ENCODE peak calls at places on chromosomes 7 and 10, in seven cellular contexts. M is suprapubic skin; T is left lung; K is uterus; P is astrocyte; O is CD8-positive, alpha-beta T cell; A is hepatocyte. Z is an unnamed sample.

GRCh38 chr10:29559996-29560395 is 74.8 kb downstream of the SVIL start:
- DNase-seq in M (no peak), T (no peak), K (no peak), P (no peak), O (no peak), A (no peak), Z (no peak)

GRCh38 chr7:75992083-75992755 is 2.2 kb downstream of the TMEM120A start:
- DNase-seq in M (peak), T (no peak), K (no peak), P (no peak), O (no peak), A (no peak), Z (peak)

GRCh38 chr7:139403601-139404000 is 43.9 kb downstream of the LUC7L2 start:
- DNase-seq in M (no peak), T (no peak), K (no peak), P (no peak), O (no peak), A (no peak), Z (no peak)

GRCh38 chr7:69052447-69052846 is 545.8 kb upstream of the AUTS2 start:
- DNase-seq in M (no peak), T (no peak), K (no peak), P (no peak), O (no peak), A (no peak), Z (no peak)

GRCh38 chr10:72691470-72692056 is 380 bp upstream of the MCU start:
- DNase-seq in M (no peak), T (no peak), K (no peak), P (peak), O (no peak), A (no peak), Z (no peak)

GRCh38 chr7:113891828-113892227 is 27.0 kb downstream of the PPP1R3A start:
- DNase-seq in M (no peak), T (no peak), K (no peak), P (peak), O (no peak), A (no peak), Z (no peak)

GRCh38 chr10:80900661-80901060 is 363.0 kb downstream of the SH2D4B start:
- DNase-seq in M (no peak), T (no peak), K (no peak), P (no peak), O (no peak), A (no peak), Z (no peak)

GRCh38 chr10:123100030-123100762 is 35.6 kb upstream of the HMX3 start:
- DNase-seq in M (no peak), T (no peak), K (no peak), P (no peak), O (no peak), A (no peak), Z (no peak)

GRCh38 chr10:76779163-76779820 is 858.3 kb downstream of the KCNMA1 start:
- DNase-seq in M (no peak), T (no peak), K (no peak), P (peak), O (no peak), A (peak), Z (no peak)

GRCh38 chr7:134709197-134709596 is 62.5 kb downstream of the BPGM start:
- DNase-seq in M (no peak), T (no peak), K (no peak), P (no peak), O (no peak), A (no peak), Z (no peak)

GRCh38 chr10:108203905-108204527 is 1039.5 kb upstream of the SORCS1 start:
- DNase-seq in M (no peak), T (no peak), K (no peak), P (no peak), O (no peak), A (no peak), Z (no peak)

GRCh38 chr10:87750817-87751216 is 67.2 kb downstream of the ATAD1 start:
- DNase-seq in M (no peak), T (no peak), K (no peak), P (no peak), O (no peak), A (no peak), Z (no peak)
- TF ChIP-seq CTCF in M (no peak), T (no peak), K (no peak), P (no peak), O (no peak), A (no peak), Z (no peak)

GRCh38 chr7:28861825-28862224 is 96.3 kb downstream of the TRIL start:
- DNase-seq in M (no peak), T (no peak), K (no peak), P (no peak), O (no peak), A (no peak), Z (no peak)
- H3K27ac ChIP-seq in M (no peak), T (no peak), K (no peak), P (no peak), O (no peak), A (no peak), Z (no peak)

GRCh38 chr10:34109952-34110702 is 705.0 kb downstream of the PARD3 start:
- DNase-seq in M (no peak), T (no peak), K (no peak), P (peak), O (no peak), A (no peak), Z (no peak)
- TF ChIP-seq CTCF in M (no peak), T (no peak), K (no peak), P (no peak), O (no peak), A (no peak), Z (no peak)

GRCh38 chr7:137956591-137956990 is 45.3 kb downstream of the CREB3L2 start:
- DNase-seq in M (no peak), T (no peak), K (no peak), P (no peak), O (no peak), A (no peak), Z (no peak)
- H3K27ac ChIP-seq in M (no peak), T (peak), K (peak), P (no peak), O (no peak), A (peak), Z (no peak)

GRCh38 chr10:100878291-100878910 is 34.4 kb upstream of the SLF2 start:
- DNase-seq in M (no peak), T (no peak), K (peak), P (peak), O (no peak), A (peak), Z (peak)
- TF ChIP-seq CTCF in M (peak), T (peak), K (peak), P (peak), O (no peak), A (peak), Z (peak)

DNA sequence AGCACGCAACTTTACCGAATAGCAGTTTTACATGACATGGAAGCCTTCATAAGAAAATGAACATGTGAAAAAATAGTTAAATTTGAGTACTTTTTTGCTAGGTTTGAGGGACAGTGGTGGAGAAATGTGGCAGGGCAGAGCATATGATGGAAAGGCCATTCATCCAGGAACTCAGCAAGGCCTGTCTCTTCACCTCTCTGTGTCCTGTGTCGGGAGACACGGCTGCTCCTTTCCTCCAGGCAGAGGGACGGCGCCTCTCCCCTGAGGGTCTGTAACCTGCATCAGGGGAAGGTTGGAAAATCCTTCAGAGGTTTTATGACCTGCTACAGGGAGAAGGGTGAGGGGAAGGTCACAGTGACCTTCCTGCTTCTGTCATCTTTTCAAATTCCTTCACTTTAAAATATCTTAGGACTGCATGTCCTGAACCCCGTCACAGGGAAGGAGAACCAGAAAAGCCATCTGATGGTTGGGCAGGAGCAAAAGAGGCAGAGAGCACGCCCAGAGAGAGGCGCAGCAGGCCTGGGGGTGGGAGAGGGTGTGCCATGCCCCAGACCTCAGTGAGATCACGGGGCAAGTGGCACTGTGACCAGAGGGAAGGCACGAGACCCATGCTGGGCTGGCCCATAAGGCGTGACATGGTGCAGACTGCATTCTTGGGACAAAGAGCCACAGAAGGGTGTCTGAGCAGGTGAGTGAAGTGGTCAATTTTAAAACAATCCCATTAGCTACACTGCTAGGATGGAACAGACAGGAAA is 44.0 kb downstream of the GSDME start:
- DNase-seq in M (no peak), T (no peak), K (no peak), P (no peak), O (no peak), A (no peak), Z (no peak)
- H3K27ac ChIP-seq in M (no peak), T (no peak), K (no peak), P (no peak), O (no peak), A (no peak), Z (no peak)